ENCODE peak calls at places on chromosomes 7 and 10, in seven cellular contexts. F is ovary, U is endothelial cell of umbilical vein, A is foreskin keratinocyte, H is mammary epithelial cell, Q is endodermal cell, J is breast epithelium. R is an unnamed sample. For H3K27me3, the result is how much of the 10 kb centered on the place peaks cover.

GRCh38 chr7:24783731-24784130 is 26.5 kb upstream of the GSDME start:
- DNase-seq in U (no peak), A (no peak), J (no peak), F (no peak), Q (no peak), H (no peak), R (no peak)

GRCh38 chr10:24706479-24707118 is 17.1 kb downstream of the ARHGAP21 start:
- DNase-seq in H (peak), F (no peak), J (no peak), U (peak), Q (no peak), A (peak), R (peak)

GRCh38 chr7:139776486-139777303 is 1.1 kb downstream of the HIPK2 start:
- DNase-seq in U (peak), J (no peak), H (no peak), Q (peak), F (peak), A (no peak), R (no peak)

GRCh38 chr10:100167521-100168312 is 18.1 kb downstream of the ERLIN1 start:
- DNase-seq in A (no peak), H (no peak), U (no peak), J (no peak), Q (no peak), F (no peak), R (no peak)

GRCh38 chr7:105713488-105714465 is 132.5 kb upstream of the EFCAB10 start:
- DNase-seq in Q (no peak), A (peak), H (peak), F (no peak), J (no peak), U (no peak), R (no peak)

GRCh38 chr7:2309889-2310331 is 4.3 kb downstream of the SNX8 start:
- DNase-seq in Q (peak), F (no peak), U (no peak), A (peak), H (no peak), J (peak), R (no peak)

GRCh38 chr7:155190608-155191536 is 106.8 kb upstream of the INSIG1 start:
- DNase-seq in F (no peak), J (no peak), U (peak), Q (peak), A (no peak), H (no peak), R (peak)

GRCh38 chr10:119360181-119360921 is 153.0 kb downstream of the GRK5 start:
- DNase-seq in H (no peak), U (no peak), A (no peak), F (no peak), Q (no peak), J (no peak), R (no peak)

GRCh38 chr10:123804716-123805115 is 86.9 kb downstream of the CPXM2 start:
- DNase-seq in Q (no peak), U (peak), F (no peak), A (no peak), J (no peak), H (no peak), R (no peak)

GRCh38 chr7:147711429-147711828 is 879.1 kb upstream of the C7orf33 start:
- DNase-seq in J (no peak), A (no peak), Q (no peak), U (no peak), F (no peak), H (no peak), R (no peak)

GRCh38 chr7:104956753-104957450 is 57.1 kb upstream of the KMT2E start:
- DNase-seq in J (no peak), A (no peak), F (no peak), U (no peak), Q (no peak), H (peak), R (no peak)

GRCh38 chr7:44307301-44307900 is 18.0 kb downstream of the CAMK2B start:
- DNase-seq in Q (peak), A (peak), J (no peak), F (no peak), U (peak), H (peak), R (no peak)

GRCh38 chr7:1694981-1695511 is 25.0 kb downstream of the ELFN1 start:
- DNase-seq in U (no peak), F (no peak), J (peak), Q (peak), A (no peak), H (no peak), R (peak)

GRCh38 chr7:18900801-18901200 is 216.6 kb downstream of the TWIST1 start:
- DNase-seq in A (no peak), J (no peak), F (no peak), Q (no peak), U (no peak), H (no peak), R (no peak)

GRCh38 chr7:131753620-131754222 is 197.3 kb upstream of the PODXL start:
- DNase-seq in A (no peak), Q (peak), U (peak), J (no peak), F (no peak), H (no peak), R (no peak)

GRCh38 chr10:126400641-126401040 is 12.4 kb upstream of the ADAM12 start:
- DNase-seq in J (no peak), Q (no peak), U (no peak), A (no peak), H (no peak), F (no peak), R (no peak)

GRCh38 chr10:78529262-78529661 is 495.6 kb downstream of the RPS24 start:
- DNase-seq in Q (no peak), A (no peak), F (no peak), J (no peak), H (no peak), U (no peak), R (no peak)

GRCh38 chr10:58157076-58157766 is 110.5 kb downstream of the IPMK start:
- DNase-seq in U (no peak), J (no peak), A (peak), F (no peak), H (peak), Q (no peak), R (no peak)

GRCh38 chr7:111083423-111083822 is 7.5 kb upstream of the LRRN3 start:
- DNase-seq in H (no peak), F (no peak), J (no peak), A (no peak), Q (no peak), U (peak), R (peak)

GRCh38 chr7:70417061-70417655 is 714.8 kb upstream of the GALNT17 start:
- DNase-seq in J (no peak), Q (peak), U (no peak), F (no peak), H (no peak), A (no peak), R (no peak)

GRCh38 chr7:100562195-100563099 is 11.3 kb downstream of the SAP25 start:
- DNase-seq in H (no peak), A (no peak), F (no peak), Q (no peak), J (no peak), U (no peak), R (no peak)

GRCh38 chr10:59227136-59227673 is 50.8 kb downstream of the PHYHIPL start:
- DNase-seq in H (no peak), Q (peak), J (no peak), U (no peak), F (no peak), A (no peak), R (no peak)

GRCh38 chr10:122142652-122143237 is 128.4 kb upstream of the BTBD16 start:
- DNase-seq in J (no peak), F (no peak), H (no peak), A (no peak), U (peak), Q (peak), R (no peak)

GRCh38 chr7:5431485-5432118 is 8.0 kb upstream of the TNRC18 start:
- DNase-seq in Q (no peak), J (no peak), A (no peak), U (no peak), F (no peak), H (no peak), R (no peak)

GRCh38 chr7:81339946-81340345 is 421.1 kb upstream of the SEMA3C start:
- DNase-seq in F (no peak), J (no peak), U (no peak), H (no peak), Q (no peak), A (no peak), R (no peak)

GRCh38 chr7:28477041-28477442 is 64.7 kb downstream of the CREB5 start:
- DNase-seq in U (no peak), A (no peak), F (no peak), J (no peak), H (no peak), Q (no peak), R (no peak)

GRCh38 chr7:104793066-104793465 is 220.9 kb upstream of the KMT2E start:
- DNase-seq in U (no peak), A (no peak), F (no peak), H (peak), Q (no peak), J (no peak), R (no peak)

GRCh38 chr7:32501522-32501921 is 6.2 kb downstream of the AVL9 start:
- DNase-seq in Q (no peak), U (peak), H (peak), F (no peak), J (no peak), A (peak), R (no peak)

GRCh38 chr7:51141451-51141971 is 175.1 kb downstream of the COBL start:
- DNase-seq in U (peak), H (peak), F (no peak), A (no peak), J (no peak), Q (peak), R (no peak)

GRCh38 chr10:74652664-74653063 is 173.7 kb upstream of the KAT6B start:
- DNase-seq in U (no peak), F (no peak), J (no peak), A (no peak), Q (no peak), H (no peak), R (no peak)

GRCh38 chr10:92544296-92544695 is 29.6 kb downstream of the IDE start:
- DNase-seq in A (peak), F (no peak), U (peak), H (peak), Q (no peak), J (no peak), R (no peak)

GRCh38 chr10:35451103-35452016 is 115.1 kb downstream of the CCNY start:
- DNase-seq in U (no peak), Q (peak), H (no peak), J (no peak), F (no peak), A (no peak), R (no peak)

GRCh38 chr7:100574362-100575205 is 884 bp upstream of the SAP25 start:
- DNase-seq in J (no peak), U (no peak), H (no peak), Q (no peak), A (no peak), F (no peak), R (no peak)

GRCh38 chr10:119115921-119116320 is 12.0 kb downstream of the DENND10 start:
- DNase-seq in A (no peak), U (no peak), J (no peak), F (no peak), Q (no peak), H (no peak), R (no peak)

GRCh38 chr7:139426258-139427028 is 57.0 kb downstream of the KLRG2 start:
- DNase-seq in J (no peak), A (no peak), Q (no peak), F (no peak), H (peak), U (no peak), R (no peak)

GRCh38 chr7:1055084-1055450 is 10.7 kb downstream of the GPR146 start:
- DNase-seq in F (peak), J (no peak), H (no peak), A (no peak), Q (no peak), U (peak), R (peak)

GRCh38 chr10:70743430-70743788 is 41.8 kb downstream of the TBATA start:
- DNase-seq in Q (no peak), H (no peak), F (no peak), J (no peak), A (no peak), U (no peak), R (no peak)

GRCh38 chr10:43074409-43074808 is 2.5 kb upstream of the RET start:
- DNase-seq in H (no peak), U (no peak), F (no peak), Q (no peak), A (no peak), J (no peak), R (no peak)

GRCh38 chr10:43074827-43075611 is 1.9 kb upstream of the RET start:
- DNase-seq in Q (no peak), J (no peak), F (no peak), A (no peak), H (no peak), U (no peak), R (no peak)

GRCh38 chr10:43076311-43076875 is 476 bp upstream of the RET start:
- DNase-seq in U (no peak), J (no peak), H (peak), F (no peak), A (no peak), Q (peak), R (no peak)

GRCh38 chr10:43076876-43077420 is at the start of gene RET:
- DNase-seq in U (no peak), A (no peak), Q (peak), J (no peak), H (peak), F (no peak), R (no peak)

GRCh38 chr10:43075612-43076003 is 1.3 kb upstream of the RET start:
- DNase-seq in A (no peak), U (no peak), H (peak), F (no peak), Q (peak), J (no peak), R (no peak)
- TF ChIP-seq CTCF in A (peak), U (no peak), H (peak), F (no peak), Q (peak), J (no peak), R (no peak)

GRCh38 chr7:27165655-27166474 is 528 bp upstream of the HOXA9 start:
- DNase-seq in J (no peak), A (no peak), Q (no peak), U (no peak), H (no peak), F (no peak), R (no peak)
- H3K27ac ChIP-seq in J (peak), A (peak), Q (no peak), U (peak), H (no peak), F (no peak), R (no peak)

DNA sequence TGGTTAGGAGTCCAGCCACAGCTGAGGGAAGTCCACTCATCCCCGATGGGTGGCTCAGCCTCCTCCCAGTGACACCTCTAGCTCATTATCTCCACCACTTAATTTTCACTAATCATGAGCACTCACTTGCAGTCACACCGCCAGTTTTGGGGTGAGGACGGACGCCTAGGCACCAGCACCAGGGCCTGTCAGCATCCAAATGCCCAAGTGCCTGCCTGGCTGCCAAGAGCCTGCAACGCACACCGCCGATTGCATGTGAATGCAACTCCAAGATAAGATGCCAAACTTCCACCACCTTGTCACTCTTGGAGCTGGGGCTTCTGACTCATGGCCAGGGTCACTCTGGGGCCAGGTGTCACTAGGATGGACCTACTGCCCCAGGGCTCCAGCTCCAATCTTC is 24.4 kb upstream of the SMARCD3 start:
- DNase-seq in U (no peak), F (no peak), H (no peak), A (no peak), J (no peak), Q (peak), R (no peak)
- H3K27me3 ChIP-seq in U (under half), F (under half), H (under half), A (half or more), J (under half), Q (under half), R (under half)

GRCh38 chr10:51892965-51893658 is 193.7 kb upstream of the CSTF2T start:
- DNase-seq in U (peak), A (no peak), Q (peak), F (no peak), J (no peak), H (peak), R (no peak)
- TF ChIP-seq CTCF in U (peak), A (peak), Q (peak), F (peak), J (no peak), H (peak), R (no peak)

GRCh38 chr10:89217057-89217990 is 10.2 kb upstream of the CH25H start:
- DNase-seq in U (peak), Q (peak), J (no peak), H (peak), A (no peak), F (peak), R (peak)
- H3K27ac ChIP-seq in U (no peak), Q (no peak), J (peak), H (peak), A (no peak), F (peak), R (no peak)

R was measured in CD4-positive, alpha-beta T cell.